ENCODE peak calls at places on chromosomes 13 and 19, in four cellular contexts. I is stromal cell of bone marrow; X is GOT3; N is effector memory CD4-positive, alpha-beta T cell. Q is an unnamed sample.

GRCh38 chr19:46724468-46724867 is 7.6 kb upstream of the PRKD2 start:
- DNase-seq in I (no peak), N (no peak), X (no peak), Q (no peak)

GRCh38 chr13:91491980-91492379 is 93.6 kb downstream of the GPC5 start:
- DNase-seq in X (no peak), N (no peak), I (no peak), Q (no peak)

GRCh38 chr13:34028496-34029442 is 210.8 kb downstream of the RFC3 start:
- DNase-seq in X (no peak), N (no peak), I (no peak), Q (no peak)

GRCh38 chr13:60627071-60627686 is 230.2 kb downstream of the TDRD3 start:
- DNase-seq in N (no peak), X (no peak), I (no peak), Q (peak)

GRCh38 chr19:16571689-16572331 is 405 bp downstream of the SLC35E1 start:
- DNase-seq in N (no peak), I (no peak), X (no peak), Q (no peak)

GRCh38 chr19:5047251-5047935 is 78.5 kb downstream of the KDM4B start:
- DNase-seq in X (no peak), N (no peak), I (no peak), Q (no peak)

GRCh38 chr19:13430790-13431582 is 75.3 kb downstream of the CACNA1A start:
- DNase-seq in I (peak), X (no peak), N (peak), Q (peak)

GRCh38 chr19:44666852-44667251 is 4.4 kb upstream of the CEACAM19 start:
- DNase-seq in X (no peak), N (no peak), I (no peak), Q (no peak)

GRCh38 chr13:76790519-76791289 is 95.5 kb downstream of the KCTD12 start:
- DNase-seq in N (no peak), X (no peak), I (no peak), Q (no peak)

GRCh38 chr19:6730941-6731670 is 6.3 kb downstream of the GPR108 start:
- DNase-seq in N (no peak), X (no peak), I (no peak), Q (no peak)